ENCODE peak calls at places on chromosomes 5 and 9, in nine cellular contexts. P, G, S, Q, X, R, M, C and N are unnamed samples.
A peak's percentile ranks its signal among the peaks of the same experiment; 100 is the strongest.

GRCh38 chr5:146016764-146017484 is 80.5 kb downstream of the SH3RF2 start:
- DNase-seq in X (no peak), P (no peak), R (no peak), G (no peak), Q (no peak), C (no peak), S (no peak), M (no peak), N (no peak)

GRCh38 chr5:152505442-152506042 is 100.5 kb upstream of the NMUR2 start:
- DNase-seq in M (peak; percentile 46), C (peak; percentile 66), P (peak; percentile 6), R (peak; percentile 6), X (peak; percentile 81), Q (peak; percentile 45), S (no peak), G (no peak), N (peak; percentile 80)

GRCh38 chr9:34400275-34400674 is 23.6 kb upstream of the MYORG start:
- DNase-seq in Q (no peak), M (no peak), G (no peak), C (no peak), S (no peak), X (no peak), R (no peak), P (no peak), N (no peak)

GRCh38 chr9:79134654-79135053 is 437.1 kb upstream of the TLE4 start:
- DNase-seq in C (no peak), M (peak; percentile 91), Q (no peak), G (no peak), S (no peak), P (no peak), X (peak; percentile 15), R (no peak), N (peak; percentile 84)

GRCh38 chr5:88964831-88965230 is 81.8 kb upstream of the MEF2C start:
- DNase-seq in P (no peak), G (no peak), X (no peak), R (no peak), S (no peak), Q (no peak), M (no peak), C (no peak), N (no peak)

GRCh38 chr9:133603165-133603927 is 5.8 kb downstream of the FAM163B start:
- DNase-seq in Q (no peak), S (no peak), G (no peak), M (no peak), R (no peak), P (no peak), C (no peak), X (peak; percentile 47), N (peak; percentile 54)

GRCh38 chr5:101160002-101160401 is 256.9 kb upstream of the ST8SIA4 start:
- DNase-seq in P (no peak), C (peak; percentile 9), S (no peak), X (no peak), G (no peak), M (no peak), R (no peak), Q (no peak), N (no peak)

GRCh38 chr9:13988944-13989343 is 325.0 kb downstream of the NFIB start:
- DNase-seq in G (no peak), R (no peak), M (no peak), C (no peak), Q (no peak), S (no peak), X (no peak), P (no peak), N (no peak)

GRCh38 chr9:130867556-130867955 is 29.1 kb downstream of the QRFP start:
- DNase-seq in G (no peak), Q (no peak), R (no peak), X (no peak), C (no peak), S (no peak), P (no peak), M (no peak), N (no peak)

GRCh38 chr5:170769236-170769635 is 14.3 kb upstream of the GABRP start:
- DNase-seq in M (no peak), Q (no peak), X (no peak), R (no peak), P (no peak), C (peak; percentile 32), G (no peak), S (no peak), N (no peak)

GRCh38 chr9:106203832-106204516 is 509.6 kb downstream of the TMEM38B start:
- DNase-seq in S (no peak), C (no peak), R (no peak), G (no peak), X (no peak), P (no peak), M (no peak), Q (no peak), N (peak; percentile 52)

GRCh38 chr5:97735209-97735608 is 552.2 kb upstream of the RIOK2 start:
- DNase-seq in P (no peak), R (no peak), M (peak; percentile 64), C (no peak), S (no peak), X (no peak), G (peak; percentile 58), Q (peak; percentile 86), N (no peak)

GRCh38 chr9:75962186-75963036 is 71.9 kb downstream of the PCSK5 start:
- DNase-seq in S (no peak), G (no peak), M (no peak), C (peak; percentile 21), R (no peak), X (peak; percentile 41), Q (no peak), P (no peak), N (no peak)

GRCh38 chr5:122779451-122779850 is 4.6 kb downstream of the SNX2 start:
- DNase-seq in G (no peak), P (no peak), M (no peak), X (no peak), S (no peak), C (no peak), R (no peak), Q (no peak), N (no peak)

GRCh38 chr5:107670927-107671741 is at the start of gene EFNA5:
- DNase-seq in Q (peak; percentile 44), S (no peak), P (no peak), G (no peak), M (peak; percentile 62), R (no peak), X (peak; percentile 48), C (peak; percentile 62), N (peak; percentile 81)

GRCh38 chr5:75167345-75167744 is 69.3 kb downstream of the ANKRD31 start:
- DNase-seq in X (no peak), S (no peak), M (peak; percentile 3), G (no peak), P (no peak), R (no peak), C (no peak), Q (no peak), N (peak; percentile 75)

GRCh38 chr9:130660683-130661460 is 3.5 kb upstream of the PRDM12 start:
- DNase-seq in C (no peak), R (no peak), G (no peak), P (no peak), Q (no peak), M (peak; percentile 20), X (no peak), S (no peak), N (peak; percentile 32)

GRCh38 chr9:87276851-87277251 is 220.8 kb upstream of the DAPK1 start:
- DNase-seq in G (no peak), C (no peak), S (no peak), Q (peak; percentile 42), X (no peak), P (no peak), M (peak; percentile 90), R (no peak), N (no peak)

GRCh38 chr9:97710356-97711222 is 13.4 kb upstream of the XPA start:
- DNase-seq in C (peak; percentile 59), S (no peak), P (peak; percentile 21), Q (peak; percentile 78), X (peak; percentile 63), G (no peak), M (peak; percentile 69), R (peak; percentile 59), N (peak; percentile 79)

GRCh38 chr9:131645078-131645776 is 94.6 kb downstream of the RAPGEF1 start:
- DNase-seq in S (no peak), R (no peak), G (no peak), Q (no peak), X (peak; percentile 52), P (no peak), M (peak; percentile 18), C (no peak), N (no peak)

GRCh38 chr5:179812997-179813607 is 6.4 kb upstream of the MGAT4B start:
- DNase-seq in M (no peak), X (no peak), R (no peak), P (no peak), S (no peak), C (no peak), Q (no peak), G (no peak), N (no peak)

GRCh38 chr9:136803551-136804508 is 3.9 kb upstream of the RABL6 start:
- DNase-seq in G (no peak), S (no peak), X (no peak), P (no peak), Q (no peak), R (no peak), M (no peak), C (no peak), N (no peak)

GRCh38 chr9:129497064-129497836 is 123.7 kb downstream of the C9orf50 start:
- DNase-seq in S (no peak), R (peak; percentile 65), X (peak; percentile 35), C (peak; percentile 55), Q (no peak), P (no peak), M (peak; percentile 67), G (no peak), N (no peak)

GRCh38 chr5:103283120-103283519 is 24.6 kb downstream of the MACIR start:
- DNase-seq in G (no peak), X (no peak), P (no peak), M (peak; percentile 52), C (no peak), S (no peak), Q (no peak), R (no peak), N (no peak)

GRCh38 chr9:72586388-72587160 is 65.2 kb downstream of the TMC1 start:
- DNase-seq in C (no peak), G (no peak), R (no peak), S (no peak), M (peak; percentile 97), P (no peak), X (no peak), Q (peak; percentile 92), N (no peak)

GRCh38 chr9:129554649-129555048 is 66.3 kb downstream of the C9orf50 start:
- DNase-seq in M (no peak), Q (no peak), C (no peak), X (no peak), P (no peak), S (no peak), R (no peak), G (no peak), N (no peak)

GRCh38 chr5:159582756-159583523 is 252.7 kb upstream of the IL12B start:
- DNase-seq in S (no peak), P (no peak), R (no peak), Q (no peak), M (peak; percentile 91), C (no peak), G (no peak), X (no peak), N (no peak)

GRCh38 chr9:130872058-130872453 is 24.6 kb downstream of the QRFP start:
- DNase-seq in R (no peak), M (no peak), Q (no peak), P (no peak), X (no peak), S (no peak), C (no peak), G (no peak), N (no peak)

GRCh38 chr5:103060414-103060954 is 59.5 kb downstream of the GIN1 start:
- DNase-seq in R (no peak), X (no peak), P (no peak), G (no peak), S (no peak), M (no peak), C (no peak), Q (no peak), N (no peak)

GRCh38 chr5:145244251-145244650 is 590.9 kb downstream of the PRELID2 start:
- DNase-seq in Q (no peak), G (no peak), P (no peak), R (no peak), S (no peak), M (no peak), C (no peak), X (no peak), N (no peak)

GRCh38 chr5:135497971-135498661 is 37.6 kb downstream of the NEUROG1 start:
- DNase-seq in M (peak; percentile 24), P (no peak), G (no peak), X (peak; percentile 37), S (no peak), C (no peak), R (no peak), Q (no peak), N (no peak)